ENCODE peak calls at places on chromosomes 12 and 14, in ten cellular contexts. M is AG10803; K is skeletal muscle cell; T is dermis blood vessel endothelial cell; W is NCI-H82; V is hypothalamus; B is stimulated activated effector memory CD8-positive, alpha-beta T cell treated with anti-CD3 and anti-CD28 coated beads, Interleukin-12 subunit alpha, Interleukin-12 subunit beta, amount 100 ng/mL, for 72 hours; F is fibroblast of the aortic adventitia; I is CD8-positive, alpha-beta T cell; Z is stimulated activated CD8-positive, alpha-beta memory T cell treated with anti-CD3 and anti-CD28 coated beads, Interleukin-4, amount 100 ng/mL, for 48 hours. S is an unnamed sample.

GRCh38 chr14:77979666-77980351 is 179.9 kb downstream of the ADCK1 start:
- DNase-seq in M (peak; percentile 50), K (no peak), T (no peak), W (peak; percentile 71), V (no peak), B (no peak), F (no peak), I (no peak), Z (no peak), S (peak; percentile 50)

GRCh38 chr14:73785336-73785833 is 66.2 kb upstream of the PTGR2 start:
- DNase-seq in M (peak; percentile 79), K (peak; percentile 71), T (peak; percentile 69), W (peak; percentile 47), V (no peak), B (no peak), F (peak; percentile 91), I (peak; percentile 40), Z (peak; percentile 50), S (peak; percentile 86)

GRCh38 chr12:25272937-25273526 is 22.3 kb upstream of the KRAS start:
- DNase-seq in M (no peak), K (no peak), T (no peak), W (no peak), V (no peak), B (no peak), F (no peak), I (no peak), Z (no peak), S (no peak)

GRCh38 chr12:119714614-119715267 is 46.8 kb downstream of the PRKAB1 start:
- DNase-seq in M (no peak), K (no peak), T (no peak), W (no peak), V (no peak), B (no peak), F (no peak), I (no peak), Z (no peak), S (no peak)

GRCh38 chr12:51395283-51396230 is 4.4 kb upstream of the GALNT6 start:
- DNase-seq in M (no peak), K (no peak), T (no peak), W (no peak), V (no peak), B (peak; percentile 68), F (no peak), I (peak; percentile 29), Z (peak; percentile 48), S (no peak)

GRCh38 chr14:104504172-104504735 is 75.3 kb upstream of the C14orf180 start:
- DNase-seq in M (no peak), K (no peak), T (no peak), W (no peak), V (no peak), B (no peak), F (no peak), I (no peak), Z (peak; percentile 14), S (no peak)

GRCh38 chr12:10612954-10613333 is 465 bp downstream of the MAGOHB start:
- DNase-seq in M (no peak), K (no peak), T (no peak), W (no peak), V (no peak), B (peak; percentile 59), F (no peak), I (peak; percentile 15), Z (no peak), S (no peak)

GRCh38 chr12:9634177-9634803 is 26.6 kb upstream of the KLRB1 start:
- DNase-seq in M (peak; percentile 46), K (no peak), T (peak; percentile 80), W (peak; percentile 61), V (no peak), B (peak; percentile 83), F (peak; percentile 74), I (peak; percentile 76), Z (peak; percentile 89), S (peak; percentile 63)

GRCh38 chr12:76242813-76243540 is 105.2 kb downstream of the BBS10 start:
- DNase-seq in M (peak; percentile 71), K (no peak), T (no peak), W (peak; percentile 76), V (no peak), B (no peak), F (peak; percentile 67), I (no peak), Z (no peak), S (peak; percentile 33)

GRCh38 chr12:120234643-120235368 is 30.7 kb downstream of the PXN start:
- DNase-seq in M (peak; percentile 98), K (peak; percentile 97), T (peak; percentile 90), W (peak; percentile 83), V (peak; percentile 35), B (no peak), F (peak; percentile 99), I (no peak), Z (no peak), S (peak; percentile 96)

GRCh38 chr14:57392830-57393229 is 2.4 kb downstream of the NAA30 start:
- DNase-seq in M (no peak), K (no peak), T (no peak), W (no peak), V (no peak), B (no peak), F (no peak), I (no peak), Z (no peak), S (no peak)

S was measured in astrocyte of the spinal cord.